ENCODE peak calls at places on chromosomes 7 and 10, in six cellular contexts. N is SJCRH30; C is HEK293T; F is NCI-H1417; K is activated CD4-positive, CD25-positive, alpha-beta regulatory T cell; I is LNCaP clone FGC. O is an unnamed sample.

GRCh38 chr10:12660812-12661211 is 311.5 kb downstream of the CAMK1D start:
- DNase-seq in N (no peak), C (no peak), F (no peak), K (no peak), I (no peak), O (no peak)

GRCh38 chr7:92848441-92848840 is 12.1 kb upstream of the CDK6 start:
- DNase-seq in N (no peak), C (no peak), F (no peak), K (no peak), I (no peak), O (no peak)

GRCh38 chr7:4880218-4880617 is 3.3 kb downstream of the RADIL start:
- DNase-seq in N (no peak), C (no peak), F (no peak), K (no peak), I (no peak), O (no peak)

GRCh38 chr7:103074519-103075336 is at the start of the genes ARMC10 and FBXL13:
- DNase-seq in N (peak; percentile 94), C (peak; percentile 91), F (peak; percentile 99), K (peak; percentile 89), I (peak; percentile 75), O (peak; percentile 90)

GRCh38 chr7:1977059-1977875 is 255.5 kb downstream of the MAD1L1 start:
- DNase-seq in N (no peak), C (no peak), F (no peak), K (no peak), I (no peak), O (no peak)

GRCh38 chr10:50556238-50557120 is 67.3 kb downstream of the SGMS1 start:
- DNase-seq in N (no peak), C (no peak), F (no peak), K (no peak), I (no peak), O (no peak)

GRCh38 chr10:19892677-19893076 is 76.4 kb downstream of the PLXDC2 start:
- DNase-seq in N (no peak), C (no peak), F (no peak), K (no peak), I (no peak), O (no peak)

GRCh38 chr10:4294996-4295792 is 510.2 kb upstream of the KLF6 start:
- DNase-seq in N (no peak), C (no peak), F (no peak), K (no peak), I (no peak), O (no peak)

O was measured in head of caudate nucleus.